ENCODE peak calls at places on chromosomes 3 and 15, in six cellular contexts. H is NCI-H187 treated with DMSO at 0.1 percent for 48 hours; G is HCT116; R is NCI-H1436; Y is HTR-8/SVneo; T is stimulated activated CD8-positive, alpha-beta memory T cell treated with anti-CD3 and anti-CD28 coated beads, Interleukin-15, amount 100 ng/mL, for 24 hours. O is an unnamed sample.
A peak's percentile ranks its signal among the peaks of the same experiment; 100 is the strongest.

GRCh38 chr15:67840747-67841634 is 1.1 kb upstream of the RNU6-1 start:
- DNase-seq in H (no peak), G (no peak), R (no peak), Y (no peak), T (no peak), O (no peak)

GRCh38 chr3:130789678-130790340 is 43.2 kb upstream of the PIK3R4 start:
- DNase-seq in H (no peak), G (no peak), R (no peak), Y (no peak), T (no peak), O (no peak)

GRCh38 chr3:196422976-196423781 is 9.0 kb downstream of the UBXN7 start:
- DNase-seq in H (no peak), G (no peak), R (no peak), Y (no peak), T (no peak), O (peak; percentile 87)

GRCh38 chr15:89783111-89783860 is 7.2 kb downstream of the MESP2 start:
- DNase-seq in H (no peak), G (no peak), R (no peak), Y (no peak), T (no peak), O (no peak)

GRCh38 chr15:71055461-71055860 is 59.8 kb upstream of the THSD4 start:
- DNase-seq in H (no peak), G (no peak), R (no peak), Y (no peak), T (no peak), O (no peak)

GRCh38 chr3:10459954-10460754 is 45.2 kb downstream of the ATP2B2 start:
- DNase-seq in H (no peak), G (peak; percentile 62), R (no peak), Y (peak; percentile 79), T (no peak), O (no peak)

GRCh38 chr3:38374221-38374620 is 27.6 kb downstream of the XYLB start:
- DNase-seq in H (no peak), G (no peak), R (no peak), Y (no peak), T (no peak), O (no peak)

GRCh38 chr3:107394502-107394901 is 17.3 kb downstream of the CCDC54 start:
- DNase-seq in H (no peak), G (no peak), R (no peak), Y (no peak), T (no peak), O (no peak)

GRCh38 chr15:81006124-81006523 is 5.4 kb downstream of the TLNRD1 start:
- DNase-seq in H (no peak), G (no peak), R (no peak), Y (no peak), T (no peak), O (no peak)

GRCh38 chr3:193744048-193744821 is 151.2 kb downstream of the OPA1 start:
- DNase-seq in H (peak; percentile 80), G (no peak), R (peak; percentile 92), Y (no peak), T (no peak), O (no peak)

GRCh38 chr3:109643590-109643989 is 306.2 kb upstream of the DPPA4 start:
- DNase-seq in H (no peak), G (peak; percentile 70), R (no peak), Y (peak; percentile 32), T (no peak), O (no peak)

GRCh38 chr3:65938676-65939075 is 100.0 kb downstream of the MAGI1 start:
- DNase-seq in H (no peak), G (no peak), R (no peak), Y (no peak), T (no peak), O (no peak)

GRCh38 chr15:78685157-78685830 is 44.3 kb upstream of the CHRNB4 start:
- DNase-seq in H (no peak), G (no peak), R (no peak), Y (no peak), T (no peak), O (no peak)

GRCh38 chr15:34889486-34889885 is 80.1 kb downstream of the AQR start:
- DNase-seq in H (no peak), G (no peak), R (no peak), Y (no peak), T (no peak), O (no peak)

GRCh38 chr15:98978153-98978552 is 29.4 kb downstream of the PGPEP1L start:
- DNase-seq in H (no peak), G (no peak), R (no peak), Y (no peak), T (no peak), O (no peak)

GRCh38 chr3:104206925-104207324 is 1159.8 kb upstream of the ALCAM start:
- DNase-seq in H (no peak), G (no peak), R (no peak), Y (no peak), T (no peak), O (no peak)

GRCh38 chr3:131812433-131812832 is 222.4 kb downstream of the CPNE4 start:
- DNase-seq in H (no peak), G (no peak), R (peak; percentile 42), Y (no peak), T (no peak), O (no peak)

GRCh38 chr3:105728913-105729312 is 139.9 kb downstream of the CBLB start:
- DNase-seq in H (no peak), G (no peak), R (no peak), Y (no peak), T (no peak), O (no peak)

GRCh38 chr15:36234743-36235142 is 344.7 kb upstream of the CDIN1 start:
- DNase-seq in H (no peak), G (no peak), R (no peak), Y (no peak), T (no peak), O (no peak)

GRCh38 chr3:136858381-136858780 is 3.6 kb upstream of the NCK1 start:
- DNase-seq in H (no peak), G (no peak), R (no peak), Y (no peak), T (no peak), O (peak; percentile 9)

GRCh38 chr3:160403028-160403545 is 3.6 kb downstream of the SMC4 start:
- DNase-seq in H (no peak), G (no peak), R (no peak), Y (no peak), T (no peak), O (no peak)

GRCh38 chr3:21754839-21755238 is 3.8 kb upstream of the ZNF385D start:
- DNase-seq in H (no peak), G (no peak), R (no peak), Y (no peak), T (no peak), O (no peak)

GRCh38 chr3:119885746-119886530 is 104.0 kb downstream of the NR1I2 start:
- DNase-seq in H (no peak), G (no peak), R (no peak), Y (no peak), T (no peak), O (no peak)

GRCh38 chr3:38354588-38355344 is 8.2 kb downstream of the XYLB start:
- DNase-seq in H (no peak), G (no peak), R (no peak), Y (no peak), T (no peak), O (no peak)

GRCh38 chr3:138774529-138775253 is 60.0 kb downstream of the PIK3CB start:
- DNase-seq in H (peak; percentile 32), G (peak; percentile 75), R (peak; percentile 97), Y (peak; percentile 88), T (no peak), O (peak; percentile 81)

GRCh38 chr3:4741404-4742307 is 237.6 kb upstream of the BHLHE40 start:
- DNase-seq in H (no peak), G (peak; percentile 83), R (no peak), Y (peak; percentile 87), T (no peak), O (peak; percentile 41)

GRCh38 chr3:187518616-187519015 is 150.4 kb downstream of the RTP4 start:
- DNase-seq in H (no peak), G (no peak), R (no peak), Y (no peak), T (no peak), O (no peak)

GRCh38 chr3:190089711-190090110 is 31.0 kb downstream of the P3H2 start:
- DNase-seq in H (no peak), G (no peak), R (no peak), Y (no peak), T (no peak), O (no peak)